ENCODE peak calls at places on chromosome 6, in six cellular contexts. N is posterior cingulate gyrus, Y is testis, Q is hepatocyte, O is HepG2, E is AG09309. Z is an unnamed sample.
A peak's percentile ranks its signal among the peaks of the same experiment; 100 is the strongest.

GRCh38 chr6:26031595-26032386 is 55.4 kb upstream of the HFE start:
- DNase-seq in N (peak; percentile 86), Y (peak; percentile 96), Q (peak; percentile 94), O (peak; percentile 100), E (peak; percentile 81), Z (peak; percentile 76)

GRCh38 chr6:169101036-169101805 is 152.4 kb downstream of the THBS2 start:
- DNase-seq in N (no peak), Y (no peak), Q (no peak), O (no peak), E (no peak), Z (no peak)

GRCh38 chr6:97669191-97669651 is 386.2 kb upstream of the MMS22L start:
- DNase-seq in N (peak; percentile 56), Y (peak; percentile 17), Q (peak; percentile 3), O (no peak), E (no peak), Z (peak; percentile 52)

GRCh38 chr6:16168858-16169257 is 40.0 kb downstream of the MYLIP start:
- DNase-seq in N (no peak), Y (no peak), Q (peak; percentile 40), O (peak; percentile 32), E (no peak), Z (no peak)

GRCh38 chr6:169624785-169625184 is 77.0 kb downstream of the WDR27 start:
- DNase-seq in N (no peak), Y (no peak), Q (no peak), O (no peak), E (no peak), Z (no peak)

GRCh38 chr6:25172819-25173218 is 106.4 kb upstream of the CARMIL1 start:
- DNase-seq in N (no peak), Y (no peak), Q (no peak), O (no peak), E (peak; percentile 92), Z (no peak)

GRCh38 chr6:125858427-125859320 is 67.9 kb downstream of the NCOA7 start:
- DNase-seq in N (peak; percentile 53), Y (peak; percentile 76), Q (peak; percentile 81), O (peak; percentile 80), E (no peak), Z (peak; percentile 20)

GRCh38 chr6:7125290-7125689 is 17.5 kb downstream of the RREB1 start:
- DNase-seq in N (no peak), Y (no peak), Q (no peak), O (no peak), E (no peak), Z (no peak)

GRCh38 chr6:132391391-132392291 is 9.6 kb downstream of the MOXD1 start:
- DNase-seq in N (no peak), Y (no peak), Q (peak; percentile 7), O (no peak), E (peak; percentile 70), Z (no peak)

GRCh38 chr6:42689371-42689770 is 33.0 kb downstream of the PRPH2 start:
- DNase-seq in N (no peak), Y (no peak), Q (no peak), O (no peak), E (no peak), Z (no peak)